ENCODE peak calls at places on chromosomes 6 and 20, in eight cellular contexts. F, H, T, U, E, X, L and Q are unnamed samples.

GRCh38 chr6:111983197-111983596 is 70.7 kb upstream of the CCN6 start:
- DNase-seq in F (no peak), H (no peak), T (no peak), U (no peak), E (no peak), X (no peak), L (no peak), Q (no peak)

GRCh38 chr6:136547871-136548270 is 2.4 kb downstream of the MAP7 start:
- DNase-seq in F (no peak), H (no peak), T (no peak), U (no peak), E (no peak), X (no peak), L (no peak), Q (no peak)

GRCh38 chr6:154412106-154412820 is 55.7 kb upstream of the IPCEF1 start:
- DNase-seq in F (no peak), H (no peak), T (no peak), U (no peak), E (no peak), X (no peak), L (no peak), Q (no peak)

GRCh38 chr6:43180985-43181384 is 1.0 kb upstream of the CUL9 start:
- DNase-seq in F (no peak), H (no peak), T (no peak), U (no peak), E (peak; percentile 10), X (no peak), L (no peak), Q (no peak)

GRCh38 chr6:33613146-33613793 is 7.9 kb upstream of the ITPR3 start:
- DNase-seq in F (peak; percentile 11), H (peak; percentile 63), T (no peak), U (no peak), E (peak; percentile 59), X (peak; percentile 90), L (no peak), Q (no peak)

GRCh38 chr6:167056370-167056769 is 57.2 kb downstream of the CEP43 start:
- DNase-seq in F (peak; percentile 45), H (peak; percentile 14), T (no peak), U (no peak), E (peak; percentile 5), X (peak; percentile 15), L (no peak), Q (peak; percentile 57)

GRCh38 chr6:31736768-31737314 is 511 bp upstream of the CLIC1 start:
- DNase-seq in F (no peak), H (no peak), T (no peak), U (no peak), E (no peak), X (no peak), L (no peak), Q (no peak)

GRCh38 chr6:144410059-144410458 is 124.9 kb downstream of the UTRN start:
- DNase-seq in F (no peak), H (no peak), T (no peak), U (no peak), E (no peak), X (no peak), L (no peak), Q (no peak)

GRCh38 chr20:4119854-4120209 is 104.5 kb upstream of the RNF24 start:
- DNase-seq in F (no peak), H (no peak), T (no peak), U (no peak), E (peak; percentile 93), X (no peak), L (no peak), Q (no peak)

GRCh38 chr20:46895906-46896242 is 1.2 kb downstream of the EYA2 start:
- DNase-seq in F (no peak), H (no peak), T (no peak), U (no peak), E (no peak), X (no peak), L (no peak), Q (no peak)

GRCh38 chr20:44117296-44118184 is 69.4 kb downstream of the JPH2 start:
- DNase-seq in F (no peak), H (no peak), T (no peak), U (no peak), E (no peak), X (no peak), L (no peak), Q (no peak)

GRCh38 chr20:63738687-63739128 is 868 bp upstream of the SLC2A4RG start:
- DNase-seq in F (no peak), H (no peak), T (peak; percentile 81), U (peak; percentile 37), E (peak; percentile 25), X (peak; percentile 12), L (peak; percentile 87), Q (peak; percentile 26)

GRCh38 chr6:137043710-137044365 is 927 bp downstream of the IL20RA start:
- DNase-seq in F (peak; percentile 12), H (no peak), T (peak; percentile 63), U (no peak), E (peak; percentile 50), X (peak; percentile 29), L (no peak), Q (peak; percentile 43)

GRCh38 chr6:82555801-82556200 is 192.2 kb downstream of the TPBG start:
- DNase-seq in F (no peak), H (no peak), T (no peak), U (no peak), E (peak; percentile 71), X (no peak), L (no peak), Q (peak; percentile 29)

GRCh38 chr6:168370310-168370991 is 50.9 kb upstream of the DACT2 start:
- DNase-seq in F (no peak), H (no peak), T (peak; percentile 56), U (peak; percentile 72), E (peak; percentile 44), X (peak; percentile 15), L (peak; percentile 96), Q (peak; percentile 5)

GRCh38 chr20:59526242-59527225 is 77.8 kb upstream of the PHACTR3 start:
- DNase-seq in F (no peak), H (no peak), T (no peak), U (no peak), E (peak; percentile 5), X (no peak), L (no peak), Q (no peak)
- TF ChIP-seq CTCF in F (peak; percentile 55), H (peak; percentile 38), T (no peak), U (no peak), E (peak; percentile 30), X (peak; percentile 43), L (no peak), Q (peak; percentile 29)

GRCh38 chr6:123000244-123000770 is 4.3 kb downstream of the CLVS2 start:
- DNase-seq in F (no peak), H (no peak), T (no peak), U (no peak), E (no peak), X (no peak), L (no peak), Q (no peak)

GRCh38 chr6:122996797-122997520 is 924 bp downstream of the CLVS2 start:
- DNase-seq in F (no peak), H (no peak), T (no peak), U (no peak), E (no peak), X (no peak), L (no peak), Q (no peak)

GRCh38 chr6:122998403-122998965 is 2.4 kb downstream of the CLVS2 start:
- DNase-seq in F (no peak), H (no peak), T (no peak), U (no peak), E (no peak), X (no peak), L (no peak), Q (no peak)

GRCh38 chr6:122995930-122996796 is at the start of gene CLVS2:
- DNase-seq in F (peak; percentile 1), H (no peak), T (no peak), U (no peak), E (peak; percentile 53), X (peak; percentile 8), L (peak; percentile 62), Q (peak; percentile 0)

DNA sequence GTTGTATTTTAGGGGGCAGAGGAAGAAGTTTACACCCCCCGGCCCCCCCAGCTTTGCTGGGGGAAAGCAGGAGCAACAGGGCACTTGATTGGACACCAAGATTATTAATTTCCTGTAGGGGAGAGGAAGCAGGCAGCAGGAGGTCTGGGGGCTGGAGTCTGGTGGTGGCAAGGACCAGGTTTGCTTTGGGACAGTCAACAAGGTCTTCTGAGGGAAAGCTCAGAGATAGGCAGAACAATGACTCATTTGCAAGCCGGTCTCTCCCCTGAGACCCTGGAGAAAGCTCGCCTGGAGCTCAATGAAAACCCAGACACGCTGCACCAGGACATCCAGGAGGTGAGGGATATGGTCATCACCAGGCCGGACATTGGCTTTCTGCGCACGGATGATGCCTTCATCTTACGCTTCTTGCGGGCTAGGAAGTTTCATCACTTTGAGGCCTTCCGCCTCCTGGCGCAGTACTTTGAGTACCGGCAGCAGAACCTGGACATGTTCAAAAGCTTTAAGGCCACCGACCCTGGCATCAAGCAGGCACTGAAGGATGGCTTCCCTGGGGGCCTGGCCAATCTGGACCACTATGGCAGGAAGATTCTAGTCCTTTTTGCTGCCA is 1.6 kb downstream of the CLVS2 start:
- DNase-seq in F (no peak), H (no peak), T (no peak), U (no peak), E (no peak), X (no peak), L (no peak), Q (no peak)
- H3K4me3 ChIP-seq in F (no peak overlapping the region), H (no peak overlapping the region), T (no peak overlapping the region), U (no peak overlapping the region), E (no peak overlapping the region), X (no peak overlapping the region), L (no peak overlapping the region), Q (no peak overlapping the region)

GRCh38 chr6:67045076-67045475 is 1338.0 kb upstream of the EYS start:
- DNase-seq in F (no peak), H (no peak), T (no peak), U (no peak), E (no peak), X (no peak), L (no peak), Q (peak; percentile 24)
- TF ChIP-seq CTCF in F (no peak), H (no peak), T (no peak), U (no peak), E (no peak), X (no peak), L (no peak), Q (no peak)

DNA sequence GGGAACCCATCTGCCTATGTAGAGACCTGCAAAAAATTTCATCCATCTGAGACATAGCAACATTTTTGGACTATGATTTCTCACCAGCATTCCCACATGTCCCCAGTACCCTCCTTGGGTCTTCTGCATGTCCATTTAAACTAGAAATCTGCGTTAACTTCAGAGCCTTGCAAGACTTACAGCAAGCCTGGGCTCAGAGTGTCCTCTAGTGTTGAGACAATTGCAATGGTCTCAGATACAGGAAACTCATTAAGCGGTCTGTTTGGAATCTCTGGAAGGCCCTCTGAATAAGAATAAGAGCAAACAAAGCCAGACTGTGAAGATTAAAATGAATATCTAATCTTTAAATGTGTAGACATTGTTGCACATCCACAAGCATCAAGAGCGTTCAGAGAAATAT is 20.5 kb upstream of the PI3 start:
- DNase-seq in F (no peak), H (no peak), T (no peak), U (no peak), E (peak; percentile 9), X (no peak), L (no peak), Q (no peak)
- H3K4me3 ChIP-seq in F (no peak overlapping the region), H (no peak overlapping the region), T (no peak overlapping the region), U (no peak overlapping the region), E (no peak overlapping the region), X (no peak overlapping the region), L (no peak overlapping the region), Q (no peak overlapping the region)

GRCh38 chr6:84228198-84228543 is 728 bp upstream of the CEP162 start:
- DNase-seq in F (no peak), H (no peak), T (no peak), U (no peak), E (no peak), X (no peak), L (no peak), Q (no peak)
- TF ChIP-seq CTCF in F (no peak), H (no peak), T (no peak), U (no peak), E (no peak), X (no peak), L (no peak), Q (no peak)